ENCODE peak calls at places on chromosomes 3 and 15, in four cellular contexts. O, B, P and N are unnamed samples.

GRCh38 chr3:97817965-97818364 is 3.8 kb upstream of the CRYBG3 start:
- DNase-seq in P (no peak), B (no peak), O (no peak), N (no peak)

GRCh38 chr3:111691293-111691909 is 96.3 kb upstream of the ZBED2 start:
- DNase-seq in P (no peak), O (no peak), B (peak), N (no peak)

GRCh38 chr3:161920196-161920595 is 423.6 kb downstream of the OTOL1 start:
- DNase-seq in P (no peak), B (no peak), O (no peak), N (no peak)

GRCh38 chr3:65871305-65872141 is 167.2 kb downstream of the MAGI1 start:
- DNase-seq in P (no peak), O (peak), B (no peak), N (peak)

GRCh38 chr15:77974098-77974414 is 103.5 kb downstream of the TBC1D2B start:
- DNase-seq in P (no peak), B (no peak), O (peak), N (no peak)

GRCh38 chr15:33396457-33396856 is 85.7 kb downstream of the RYR3 start:
- DNase-seq in B (no peak), O (no peak), P (no peak), N (no peak)

GRCh38 chr3:134355416-134355815 is 18.8 kb downstream of the AMOTL2 start:
- DNase-seq in O (no peak), P (no peak), B (no peak), N (no peak)

GRCh38 chr3:57281710-57282109 is 10.8 kb downstream of the ASB14 start:
- DNase-seq in B (peak), P (peak), O (no peak), N (no peak)

GRCh38 chr3:106814231-106814630 is 563.0 kb upstream of the CCDC54 start:
- DNase-seq in P (no peak), O (peak), B (no peak), N (no peak)

GRCh38 chr3:98750520-98750919 is 12.6 kb upstream of the ST3GAL6 start:
- DNase-seq in O (no peak), P (no peak), B (peak), N (no peak)

GRCh38 chr3:141051641-141052569 is 758 bp downstream of the SPSB4 start:
- DNase-seq in P (no peak), O (no peak), B (peak), N (no peak)

GRCh38 chr3:55523471-55523870 is 36.4 kb upstream of the WNT5A start:
- DNase-seq in B (no peak), O (no peak), P (no peak), N (no peak)

GRCh38 chr15:74053497-74053896 is 28.9 kb downstream of the GOLGA6A start:
- DNase-seq in O (no peak), P (no peak), B (no peak), N (no peak)

GRCh38 chr3:94862703-94863102 is 799.8 kb downstream of the NSUN3 start:
- DNase-seq in B (peak), O (no peak), P (peak), N (no peak)

GRCh38 chr3:46114324-46114988 is 87.2 kb upstream of the XCR1 start:
- DNase-seq in O (no peak), B (peak), P (no peak), N (no peak)

GRCh38 chr15:32774022-32774421 is 56.2 kb downstream of the GREM1 start:
- DNase-seq in B (peak), O (no peak), P (no peak), N (no peak)

GRCh38 chr3:129525341-129525968 is 3.0 kb upstream of the RHO start:
- DNase-seq in P (no peak), O (no peak), B (peak), N (no peak)

GRCh38 chr15:70777156-70777926 is 14.0 kb upstream of the UACA start:
- DNase-seq in O (no peak), P (no peak), B (no peak), N (no peak)

GRCh38 chr3:187027531-187027936 is 97.2 kb downstream of the ST6GAL1 start:
- DNase-seq in B (no peak), P (peak), O (no peak), N (no peak)

GRCh38 chr3:149077638-149078037 is 8.7 kb downstream of the HLTF start:
- DNase-seq in O (no peak), B (no peak), P (no peak), N (no peak)

GRCh38 chr3:12017487-12017886 is 13.3 kb downstream of the SYN2 start:
- DNase-seq in B (no peak), P (no peak), O (no peak), N (no peak)

GRCh38 chr3:42090973-42091731 is at the start of gene TRAK1:
- DNase-seq in P (no peak), B (peak), O (no peak), N (peak)

GRCh38 chr3:13405614-13406013 is 14.5 kb downstream of the NUP210 start:
- DNase-seq in P (no peak), B (no peak), O (no peak), N (no peak)

GRCh38 chr15:58475573-58476524 is 44.1 kb downstream of the LIPC start:
- DNase-seq in B (peak), P (peak), O (no peak), N (no peak)

GRCh38 chr3:190382082-190382481 is 5.9 kb upstream of the CLDN16 start:
- DNase-seq in P (no peak), O (no peak), B (peak), N (no peak)

GRCh38 chr3:196563721-196564225 is 4.6 kb downstream of the WDR53 start:
- DNase-seq in P (no peak), B (peak), O (no peak), N (no peak)

GRCh38 chr15:83848315-83849050 is 194.6 kb downstream of the ADAMTSL3 start:
- DNase-seq in P (no peak), O (no peak), B (peak), N (no peak)

GRCh38 chr3:115698851-115699535 is 75.7 kb downstream of the GAP43 start:
- DNase-seq in B (peak), P (peak), O (no peak), N (no peak)

GRCh38 chr3:74353039-74353438 is 261.4 kb downstream of the CNTN3 start:
- DNase-seq in P (no peak), B (no peak), O (no peak), N (no peak)

GRCh38 chr3:127796751-127797150 is 25.6 kb downstream of the MGLL start:
- DNase-seq in O (no peak), P (no peak), B (no peak), N (no peak)
- H3K4me3 ChIP-seq in O (no peak), P (no peak), B (no peak), N (no peak)

GRCh38 chr3:138935505-138935863 is 11.5 kb downstream of the FOXL2 start:
- DNase-seq in O (no peak), P (no peak), B (no peak), N (no peak)
- H3K4me3 ChIP-seq in O (no peak), P (peak), B (no peak), N (no peak)

GRCh38 chr3:128336337-128337156 is 130.1 kb downstream of the DNAJB8 start:
- DNase-seq in B (peak), P (no peak), O (peak), N (no peak)

GRCh38 chr3:128334086-128334650 is 132.5 kb downstream of the DNAJB8 start:
- DNase-seq in O (peak), B (no peak), P (no peak), N (peak)

GRCh38 chr3:128337305-128337704 is 129.4 kb downstream of the DNAJB8 start:
- DNase-seq in O (peak), B (peak), P (no peak), N (peak)

GRCh38 chr3:128334766-128335165 is 131.9 kb downstream of the DNAJB8 start:
- DNase-seq in B (no peak), P (no peak), O (peak), N (no peak)

GRCh38 chr3:128335621-128336296 is 130.9 kb downstream of the DNAJB8 start:
- DNase-seq in P (no peak), B (peak), O (peak), N (peak)
- H3K4me3 ChIP-seq in P (no peak), B (no peak), O (no peak), N (no peak)

GRCh38 chr15:45451265-45451664 is 71.3 kb downstream of the SLC30A4 start:
- DNase-seq in O (no peak), B (no peak), P (no peak), N (no peak)

GRCh38 chr15:45450468-45450867 is 72.1 kb downstream of the SLC30A4 start:
- DNase-seq in O (no peak), B (no peak), P (no peak), N (no peak)

GRCh38 chr15:45449387-45449786 is 71.0 kb upstream of the GATM start:
- DNase-seq in O (no peak), P (no peak), B (no peak), N (no peak)

GRCh38 chr15:45448516-45448915 is 70.2 kb upstream of the GATM start:
- DNase-seq in B (no peak), P (no peak), O (no peak), N (no peak)

GRCh38 chr15:45449878-45450277 is 71.5 kb upstream of the GATM start:
- DNase-seq in O (no peak), P (no peak), B (peak), N (peak)
- H3K4me3 ChIP-seq in O (no peak), P (no peak), B (no peak), N (no peak)

GRCh38 chr15:72239652-72240051 is 8.7 kb upstream of the PKM start:
- DNase-seq in O (no peak), B (no peak), P (no peak), N (no peak)

GRCh38 chr15:72235298-72235697 is 4.3 kb upstream of the PKM start:
- DNase-seq in B (no peak), P (no peak), O (no peak), N (no peak)

GRCh38 chr15:72236381-72237285 is 5.6 kb upstream of the PKM start:
- DNase-seq in O (no peak), P (no peak), B (peak), N (no peak)

GRCh38 chr15:72238586-72238985 is 7.6 kb upstream of the PKM start:
- DNase-seq in P (no peak), B (no peak), O (no peak), N (no peak)

DNA sequence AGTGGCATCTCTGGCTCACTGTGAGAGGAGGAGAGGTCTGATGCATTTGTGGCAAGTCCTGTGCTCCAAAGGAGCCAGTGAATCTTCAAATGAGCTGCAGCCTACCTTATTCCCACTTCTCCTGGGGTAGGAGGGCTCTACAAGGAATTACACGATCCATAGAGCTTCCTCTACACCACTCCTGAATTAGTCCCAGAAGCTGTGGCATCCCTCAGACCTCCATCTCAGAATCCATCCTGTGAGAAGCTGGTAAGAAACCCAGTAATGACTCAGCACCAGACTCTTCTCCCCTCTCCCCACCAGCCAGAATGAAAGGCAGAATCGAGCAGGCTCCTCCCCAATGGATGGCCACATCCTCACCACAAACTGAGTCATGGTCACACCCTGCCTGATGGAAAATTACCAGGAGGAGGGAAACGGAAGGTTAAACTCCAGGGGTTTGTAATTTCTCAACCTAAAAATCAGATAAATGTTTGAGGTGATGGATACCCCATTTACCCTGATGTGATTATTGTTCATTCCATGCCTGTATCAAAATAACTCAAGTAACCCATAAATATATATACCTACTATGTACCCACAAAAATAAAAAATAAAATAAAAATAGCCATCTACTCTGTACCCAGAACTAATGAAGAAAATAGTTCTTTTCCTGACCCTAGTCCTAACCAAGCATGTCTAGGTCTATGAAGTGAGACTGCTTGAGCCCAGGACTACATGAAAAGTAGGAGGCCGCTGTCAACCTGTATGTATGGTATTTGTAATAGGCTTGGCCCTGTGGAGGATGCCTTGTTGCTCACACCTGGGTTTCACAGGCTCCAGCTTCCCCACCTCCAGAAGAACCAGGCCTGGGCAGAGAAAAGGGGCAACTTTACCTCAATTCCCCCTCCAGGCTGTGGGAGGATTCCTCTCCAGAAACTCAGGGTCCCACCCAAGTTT is 6.6 kb upstream of the PKM start:
- DNase-seq in P (peak), O (no peak), B (peak), N (no peak)
- H3K4me3 ChIP-seq in P (peak), O (no peak), B (no peak), N (no peak)

GRCh38 chr3:185400340-185400667 is 37.4 kb downstream of the MAP3K13 start:
- DNase-seq in O (no peak), B (peak), P (no peak), N (no peak)

GRCh38 chr3:185402561-185402960 is 39.6 kb downstream of the MAP3K13 start:
- DNase-seq in P (no peak), O (no peak), B (no peak), N (no peak)

GRCh38 chr3:185401319-185401955 is 38.5 kb downstream of the MAP3K13 start:
- DNase-seq in P (no peak), B (no peak), O (no peak), N (no peak)

GRCh38 chr3:185399629-185400339 is 36.8 kb downstream of the MAP3K13 start:
- DNase-seq in B (no peak), O (no peak), P (no peak), N (no peak)

GRCh38 chr3:185400866-185401265 is 37.9 kb downstream of the MAP3K13 start:
- DNase-seq in O (no peak), B (peak), P (no peak), N (no peak)
- H3K4me3 ChIP-seq in O (no peak), B (no peak), P (no peak), N (no peak)

GRCh38 chr15:76060098-76060989 is 559 bp downstream of the TMEM266 start:
- DNase-seq in B (no peak), O (no peak), P (no peak), N (no peak)
- H3K4me3 ChIP-seq in B (peak), O (peak), P (peak), N (peak)

DNA sequence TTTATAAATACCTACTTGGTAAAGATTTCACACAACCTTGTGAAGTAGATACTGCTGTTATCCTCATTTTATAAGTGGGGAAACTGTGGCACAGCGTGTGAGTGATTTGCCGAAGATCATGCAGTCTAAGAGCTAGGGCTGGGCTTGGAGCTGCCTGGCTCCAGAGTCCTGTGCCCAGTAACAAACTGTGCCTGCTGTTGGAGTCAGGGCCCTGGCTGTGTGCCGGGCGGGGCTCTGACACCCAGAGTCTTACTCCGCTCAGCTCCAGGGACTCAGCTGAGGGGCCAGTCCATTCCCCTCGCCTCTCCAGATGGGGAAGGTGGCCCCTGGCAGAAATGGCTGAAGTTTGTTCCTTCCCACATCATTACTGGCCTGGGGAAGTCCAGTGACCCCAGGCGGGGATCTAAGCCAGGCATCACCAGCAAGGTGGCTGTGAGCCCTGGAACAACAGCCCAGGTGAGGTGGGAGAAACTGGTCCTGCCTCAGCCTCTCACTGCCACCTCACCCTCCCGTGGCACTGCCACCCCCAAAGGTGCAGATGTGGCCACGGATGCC is 17.3 kb upstream of the PLXNA1 start:
- DNase-seq in O (peak), B (no peak), P (no peak), N (no peak)
- H3K4me3 ChIP-seq in O (no peak), B (no peak), P (no peak), N (no peak)

GRCh38 chr3:76500746-76501275 is 539.1 kb upstream of the ROBO2 start:
- DNase-seq in B (peak), O (no peak), P (no peak), N (no peak)
- H3K4me3 ChIP-seq in B (no peak), O (no peak), P (no peak), N (no peak)